ENCODE peak calls at places on chromosomes 13 and 19, in six cellular contexts. K is RCC 7860; F is CD4-positive, CD25-positive, alpha-beta regulatory T cell; G is HCT116; L is mesendoderm; U is hypothalamus. B is an unnamed sample.

GRCh38 chr13:78712866-78713265 is 53.9 kb upstream of the OBI1 start:
- DNase-seq in K (no peak), G (no peak), L (no peak), U (no peak), F (no peak), B (no peak)

GRCh38 chr13:113366031-113366588 is 2.2 kb upstream of the GRTP1 start:
- DNase-seq in G (no peak), K (no peak), L (no peak), F (no peak), U (no peak), B (no peak)

GRCh38 chr19:38213911-38214625 is 10.0 kb downstream of the DPF1 start:
- DNase-seq in F (peak; percentile 61), U (no peak), L (peak; percentile 56), G (no peak), K (peak; percentile 95), B (no peak)

GRCh38 chr19:3129112-3129511 is 6.7 kb upstream of the GNA15 start:
- DNase-seq in G (peak; percentile 48), F (peak; percentile 50), K (peak; percentile 50), U (no peak), L (no peak), B (no peak)

GRCh38 chr13:24215732-24216131 is 55.2 kb downstream of the SPATA13 start:
- DNase-seq in L (peak; percentile 31), K (peak; percentile 70), F (no peak), G (no peak), U (peak; percentile 27), B (no peak)

GRCh38 chr19:19113040-19113541 is 25.2 kb downstream of the TMEM161A start:
- DNase-seq in F (no peak), L (peak; percentile 54), U (no peak), G (no peak), K (peak; percentile 7), B (no peak)

GRCh38 chr13:41019578-41020347 is 647 bp upstream of the ELF1 start:
- DNase-seq in K (peak; percentile 60), U (no peak), F (no peak), G (no peak), L (peak; percentile 45), B (no peak)

GRCh38 chr19:58218899-58219298 is 9.8 kb upstream of the ZNF544 start:
- DNase-seq in G (peak; percentile 40), U (no peak), L (peak; percentile 68), F (peak; percentile 52), K (no peak), B (no peak)

GRCh38 chr19:40143612-40144011 is 47.6 kb upstream of the MAP3K10 start:
- DNase-seq in G (no peak), K (no peak), U (no peak), L (no peak), F (peak; percentile 35), B (no peak)

GRCh38 chr19:12749938-12750521 is 1.6 kb upstream of the BEST2 start:
- DNase-seq in U (no peak), F (no peak), G (no peak), K (no peak), L (no peak), B (no peak)

GRCh38 chr19:55097864-55098715 is 19.3 kb downstream of the PPP1R12C start:
- DNase-seq in U (no peak), L (no peak), G (no peak), F (no peak), K (no peak), B (peak; percentile 61)

GRCh38 chr19:55426042-55426441 is 17.1 kb downstream of the SHISA7 start:
- DNase-seq in K (no peak), L (no peak), G (no peak), F (no peak), U (no peak), B (no peak)

GRCh38 chr19:32688315-32688714 is 3.3 kb upstream of the NUDT19 start:
- DNase-seq in F (no peak), U (no peak), K (no peak), G (no peak), L (no peak), B (no peak)